ENCODE peak calls at places on chromosome 16, in six cellular contexts. M is NCI-H2029, Y is HuH-7.5, Z is amniotic epithelial cell, V is cardiac muscle cell, W is OCI-LY7. H is an unnamed sample.

GRCh38 chr16:87628940-87629339 is 26.6 kb downstream of the JPH3 start:
- DNase-seq in W (peak), Y (no peak), M (no peak), V (no peak), Z (peak), H (peak)

GRCh38 chr16:20175358-20175757 is 101.7 kb upstream of the GPR139 start:
- DNase-seq in V (no peak), W (no peak), M (no peak), Z (no peak), Y (no peak), H (no peak)

GRCh38 chr16:79869304-79870015 is 268.9 kb upstream of the MAF start:
- DNase-seq in V (no peak), Y (no peak), M (no peak), Z (no peak), W (no peak), H (no peak)

GRCh38 chr16:54936086-54936978 is 5.7 kb downstream of the IRX5 start:
- DNase-seq in Z (no peak), M (no peak), Y (peak), V (peak), W (no peak), H (peak)

GRCh38 chr16:11396241-11397048 is 51.2 kb downstream of the RMI2 start:
- DNase-seq in V (peak), W (peak), Z (peak), Y (peak), M (peak), H (peak)

GRCh38 chr16:25155553-25156460 is 44.3 kb downstream of the LCMT1 start:
- DNase-seq in Z (peak), Y (no peak), V (no peak), W (no peak), M (no peak), H (no peak)

GRCh38 chr16:48347980-48348379 is 37.2 kb downstream of the SIAH1 start:
- DNase-seq in Z (no peak), Y (no peak), M (no peak), V (no peak), W (no peak), H (no peak)

GRCh38 chr16:79645701-79646100 is 45.2 kb upstream of the MAF start:
- DNase-seq in V (no peak), W (no peak), Y (no peak), Z (no peak), M (no peak), H (no peak)

GRCh38 chr16:50448522-50448921 is 79.7 kb upstream of the BRD7 start:
- DNase-seq in W (no peak), Z (no peak), M (no peak), Y (no peak), V (no peak), H (no peak)

H was measured in fibroblast of villous mesenchyme.